ENCODE peak calls at places on chromosomes 12 and 14, in six cellular contexts. One of them, this sample, is unnamed.

GRCh38 chr14:103519837-103520212 is 2.8 kb downstream of the CKB start:
- DNase-seq in mucosa of descending colon: peak; percentile 59
- DNase-seq in breast epithelium: no peak
- DNase-seq in B cell: no peak
- DNase-seq in RWPE1: no peak
- DNase-seq in gastrocnemius medialis: no peak
- DNase-seq in this sample: no peak

GRCh38 chr14:103393687-103394626 is 8.7 kb downstream of the MARK3 start:
- DNase-seq in gastrocnemius medialis: no peak
- DNase-seq in mucosa of descending colon: no peak
- DNase-seq in breast epithelium: no peak
- DNase-seq in B cell: no peak
- DNase-seq in RWPE1: no peak
- DNase-seq in this sample: peak; percentile 42

GRCh38 chr12:27822076-27822712 is 42.2 kb upstream of the MANSC4 start:
- DNase-seq in breast epithelium: no peak
- DNase-seq in RWPE1: peak; percentile 89
- DNase-seq in gastrocnemius medialis: no peak
- DNase-seq in mucosa of descending colon: no peak
- DNase-seq in B cell: no peak
- DNase-seq in this sample: peak; percentile 94

GRCh38 chr12:121238604-121239334 is 28.8 kb downstream of the P2RX4 start:
- DNase-seq in RWPE1: no peak
- DNase-seq in mucosa of descending colon: no peak
- DNase-seq in B cell: no peak
- DNase-seq in breast epithelium: no peak
- DNase-seq in gastrocnemius medialis: no peak
- DNase-seq in this sample: no peak

GRCh38 chr12:57223191-57224165 is 6.0 kb upstream of the SHMT2 start:
- DNase-seq in B cell: no peak
- DNase-seq in mucosa of descending colon: no peak
- DNase-seq in breast epithelium: no peak
- DNase-seq in RWPE1: no peak
- DNase-seq in gastrocnemius medialis: no peak
- DNase-seq in this sample: no peak

GRCh38 chr12:1917172-1918070 is 1.0 kb downstream of the CACNA2D4 start:
- DNase-seq in B cell: peak; percentile 69
- DNase-seq in mucosa of descending colon: no peak
- DNase-seq in gastrocnemius medialis: no peak
- DNase-seq in breast epithelium: no peak
- DNase-seq in RWPE1: no peak
- DNase-seq in this sample: no peak

GRCh38 chr14:74704656-74705055 is 8.2 kb downstream of the AREL1 start:
- DNase-seq in mucosa of descending colon: no peak
- DNase-seq in gastrocnemius medialis: no peak
- DNase-seq in breast epithelium: no peak
- DNase-seq in RWPE1: no peak
- DNase-seq in B cell: no peak
- DNase-seq in this sample: no peak

GRCh38 chr12:131605304-131605829 is 105.5 kb upstream of the SFSWAP start:
- DNase-seq in mucosa of descending colon: no peak
- DNase-seq in gastrocnemius medialis: no peak
- DNase-seq in B cell: no peak
- DNase-seq in breast epithelium: no peak
- DNase-seq in RWPE1: no peak
- DNase-seq in this sample: no peak

GRCh38 chr12:126389215-126389841 is 1324.1 kb downstream of the AACS start:
- DNase-seq in breast epithelium: no peak
- DNase-seq in mucosa of descending colon: no peak
- DNase-seq in B cell: no peak
- DNase-seq in gastrocnemius medialis: no peak
- DNase-seq in RWPE1: peak; percentile 17
- DNase-seq in this sample: peak; percentile 82

GRCh38 chr12:68483592-68484373 is 126.9 kb upstream of the RAP1B start:
- DNase-seq in gastrocnemius medialis: no peak
- DNase-seq in RWPE1: peak; percentile 11
- DNase-seq in breast epithelium: no peak
- DNase-seq in B cell: no peak
- DNase-seq in mucosa of descending colon: no peak
- DNase-seq in this sample: peak; percentile 12

GRCh38 chr12:112167728-112168525 is 42.6 kb downstream of the TRAFD1 start:
- DNase-seq in B cell: no peak
- DNase-seq in mucosa of descending colon: no peak
- DNase-seq in breast epithelium: peak; percentile 38
- DNase-seq in RWPE1: no peak
- DNase-seq in gastrocnemius medialis: no peak
- DNase-seq in this sample: no peak

GRCh38 chr12:72077111-72077820 is 138.6 kb downstream of the TPH2 start:
- DNase-seq in breast epithelium: no peak
- DNase-seq in RWPE1: no peak
- DNase-seq in B cell: no peak
- DNase-seq in mucosa of descending colon: no peak
- DNase-seq in gastrocnemius medialis: no peak
- DNase-seq in this sample: no peak

GRCh38 chr14:37565550-37565949 is 29.5 kb downstream of the FOXA1 start:
- DNase-seq in breast epithelium: no peak
- DNase-seq in gastrocnemius medialis: no peak
- DNase-seq in B cell: no peak
- DNase-seq in RWPE1: no peak
- DNase-seq in mucosa of descending colon: no peak
- DNase-seq in this sample: no peak

GRCh38 chr12:13198921-13199320 is 2.4 kb downstream of the EMP1 start:
- DNase-seq in RWPE1: no peak
- DNase-seq in B cell: no peak
- DNase-seq in mucosa of descending colon: no peak
- DNase-seq in gastrocnemius medialis: no peak
- DNase-seq in breast epithelium: no peak
- DNase-seq in this sample: no peak

GRCh38 chr12:112905451-112906089 is 1.2 kb upstream of the OAS1 start:
- DNase-seq in breast epithelium: no peak
- DNase-seq in RWPE1: peak; percentile 37
- DNase-seq in B cell: no peak
- DNase-seq in gastrocnemius medialis: no peak
- DNase-seq in mucosa of descending colon: no peak
- DNase-seq in this sample: no peak

GRCh38 chr12:87960557-87960956 is 68.6 kb downstream of the C12orf50 start:
- DNase-seq in gastrocnemius medialis: no peak
- DNase-seq in breast epithelium: no peak
- DNase-seq in RWPE1: no peak
- DNase-seq in B cell: no peak
- DNase-seq in mucosa of descending colon: no peak
- DNase-seq in this sample: no peak

GRCh38 chr14:24436355-24437019 is 6.1 kb downstream of the SDR39U1 start:
- DNase-seq in RWPE1: peak; percentile 73
- DNase-seq in breast epithelium: no peak
- DNase-seq in B cell: peak; percentile 60
- DNase-seq in gastrocnemius medialis: no peak
- DNase-seq in mucosa of descending colon: no peak
- DNase-seq in this sample: peak; percentile 51

GRCh38 chr12:112179936-112180335 is 54.6 kb downstream of the TRAFD1 start:
- DNase-seq in RWPE1: no peak
- DNase-seq in B cell: no peak
- DNase-seq in breast epithelium: peak; percentile 33
- DNase-seq in gastrocnemius medialis: no peak
- DNase-seq in mucosa of descending colon: no peak
- DNase-seq in this sample: no peak

GRCh38 chr14:103155013-103155412 is 31.8 kb downstream of the TNFAIP2 start:
- DNase-seq in gastrocnemius medialis: peak; percentile 89
- DNase-seq in B cell: no peak
- DNase-seq in RWPE1: peak; percentile 84
- DNase-seq in breast epithelium: no peak
- DNase-seq in mucosa of descending colon: no peak
- DNase-seq in this sample: no peak

GRCh38 chr12:30836656-30837445 is 82.1 kb upstream of the CAPRIN2 start:
- DNase-seq in breast epithelium: no peak
- DNase-seq in B cell: no peak
- DNase-seq in mucosa of descending colon: no peak
- DNase-seq in RWPE1: no peak
- DNase-seq in gastrocnemius medialis: no peak
- DNase-seq in this sample: no peak

GRCh38 chr14:94113490-94113889 is 3.0 kb downstream of the IFI27 start:
- DNase-seq in B cell: no peak
- DNase-seq in gastrocnemius medialis: no peak
- DNase-seq in RWPE1: no peak
- DNase-seq in mucosa of descending colon: peak; percentile 70
- DNase-seq in breast epithelium: no peak
- DNase-seq in this sample: peak; percentile 50

DNA sequence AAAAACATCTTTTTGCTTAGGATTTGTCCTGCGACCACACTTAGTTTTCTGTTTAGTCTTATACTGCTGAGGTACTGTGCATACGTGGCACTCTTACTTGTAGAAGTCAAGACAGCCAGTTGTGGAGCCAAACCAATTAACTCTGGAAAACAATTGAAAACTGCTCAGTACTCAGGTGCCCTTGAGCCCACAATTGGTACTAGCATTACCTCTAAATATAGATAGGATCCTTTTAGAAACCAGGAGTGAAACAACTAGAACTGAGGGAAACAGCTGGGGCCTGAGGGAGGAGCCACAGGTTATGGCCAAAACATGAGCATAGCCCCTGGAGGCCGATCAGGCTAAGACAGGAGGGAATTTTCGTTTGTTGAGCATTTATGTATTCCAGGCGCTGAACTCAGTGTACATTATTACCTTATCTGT is 2.5 kb downstream of the SPATS2 start:
- DNase-seq in RWPE1: no peak
- DNase-seq in B cell: peak; percentile 59
- DNase-seq in gastrocnemius medialis: peak; percentile 28
- DNase-seq in breast epithelium: no peak
- DNase-seq in mucosa of descending colon: no peak
- DNase-seq in this sample: peak; percentile 25
- TF ChIP-seq CTCF in RWPE1: peak; percentile 21
- TF ChIP-seq CTCF in B cell: peak; percentile 47
- TF ChIP-seq CTCF in gastrocnemius medialis: peak; percentile 32
- TF ChIP-seq CTCF in breast epithelium: peak; percentile 16
- TF ChIP-seq CTCF in mucosa of descending colon: no peak
- TF ChIP-seq CTCF in this sample: peak; percentile 40

DNA sequence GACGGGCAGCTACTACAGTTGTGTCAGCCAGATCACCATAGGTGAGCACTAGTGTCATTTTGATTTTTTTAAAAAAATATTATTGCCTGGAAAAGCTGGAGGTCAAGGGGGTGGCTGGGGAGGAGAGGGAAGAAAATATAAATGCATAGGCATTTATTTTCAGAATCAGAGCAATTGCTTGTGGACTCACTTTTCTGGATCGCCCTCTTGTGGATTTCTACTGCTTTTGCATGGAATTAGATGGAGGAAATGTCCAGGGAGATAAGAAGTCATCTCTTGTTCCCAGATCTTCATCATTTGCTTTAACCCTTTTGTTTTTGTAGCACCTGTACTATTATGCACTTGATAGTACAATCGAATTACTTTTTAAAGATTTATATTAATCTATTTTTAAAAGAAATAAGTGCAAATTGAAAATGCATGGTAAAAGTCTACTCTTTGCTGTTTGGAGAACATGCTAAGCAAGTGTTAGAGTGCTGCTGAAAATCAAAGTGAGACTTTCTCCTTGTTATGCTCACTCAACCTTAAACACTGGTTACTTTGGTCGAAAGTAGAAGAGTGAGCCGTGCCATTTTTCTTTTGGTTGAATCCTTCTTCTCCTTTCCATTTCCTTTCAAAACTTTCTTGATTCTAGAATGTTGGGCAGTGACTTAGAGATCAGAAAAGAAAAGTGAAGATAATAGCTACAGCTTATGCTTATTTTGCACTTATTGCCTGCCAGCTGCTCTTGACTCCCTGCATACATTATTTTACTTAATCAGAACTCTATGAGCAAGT is 60.6 kb upstream of the ANO4 start:
- DNase-seq in B cell: no peak
- DNase-seq in RWPE1: no peak
- DNase-seq in gastrocnemius medialis: no peak
- DNase-seq in mucosa of descending colon: no peak
- DNase-seq in breast epithelium: no peak
- DNase-seq in this sample: no peak
- TF ChIP-seq CTCF in B cell: no peak
- TF ChIP-seq CTCF in RWPE1: peak; percentile 63
- TF ChIP-seq CTCF in gastrocnemius medialis: no peak
- TF ChIP-seq CTCF in mucosa of descending colon: no peak
- TF ChIP-seq CTCF in breast epithelium: peak; percentile 15
- TF ChIP-seq CTCF in this sample: peak; percentile 69

DNA sequence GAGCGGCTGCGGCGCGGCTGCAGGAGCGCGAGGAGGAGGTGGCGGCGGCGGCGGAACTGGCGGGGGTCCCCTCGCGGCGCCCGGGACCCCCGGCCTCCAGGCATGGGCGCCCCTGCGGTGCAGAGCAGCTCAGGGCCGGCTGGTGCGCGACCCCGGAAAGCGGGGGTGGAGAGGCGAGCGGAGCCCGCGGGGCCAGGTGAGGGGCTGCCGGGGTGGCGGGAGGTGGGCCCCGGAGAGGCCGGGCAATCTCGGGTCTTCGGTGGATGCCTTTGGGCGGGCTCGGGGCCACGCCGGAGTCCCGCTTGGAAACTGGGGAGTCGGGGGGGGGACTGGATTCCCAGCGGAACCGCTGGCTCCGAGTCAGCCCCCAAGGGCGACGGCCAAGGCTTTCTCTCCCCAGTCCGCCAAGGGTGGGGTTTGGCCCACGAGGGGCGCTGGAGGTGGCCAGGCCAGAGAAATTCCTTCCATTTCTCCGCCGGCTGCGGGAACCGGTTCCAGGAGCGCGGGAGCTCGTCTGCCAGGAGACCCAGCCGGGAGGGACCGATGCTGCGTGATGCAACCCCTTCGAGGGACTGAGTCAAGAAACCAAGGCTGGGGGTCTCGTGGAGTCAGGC is 13.9 kb upstream of the NR4A1 start:
- DNase-seq in breast epithelium: peak; percentile 75
- DNase-seq in RWPE1: no peak
- DNase-seq in B cell: no peak
- DNase-seq in mucosa of descending colon: no peak
- DNase-seq in gastrocnemius medialis: no peak
- DNase-seq in this sample: peak; percentile 51
- TF ChIP-seq CTCF in breast epithelium: no peak
- TF ChIP-seq CTCF in RWPE1: no peak
- TF ChIP-seq CTCF in B cell: no peak
- TF ChIP-seq CTCF in mucosa of descending colon: no peak
- TF ChIP-seq CTCF in gastrocnemius medialis: no peak
- TF ChIP-seq CTCF in this sample: no peak

DNA sequence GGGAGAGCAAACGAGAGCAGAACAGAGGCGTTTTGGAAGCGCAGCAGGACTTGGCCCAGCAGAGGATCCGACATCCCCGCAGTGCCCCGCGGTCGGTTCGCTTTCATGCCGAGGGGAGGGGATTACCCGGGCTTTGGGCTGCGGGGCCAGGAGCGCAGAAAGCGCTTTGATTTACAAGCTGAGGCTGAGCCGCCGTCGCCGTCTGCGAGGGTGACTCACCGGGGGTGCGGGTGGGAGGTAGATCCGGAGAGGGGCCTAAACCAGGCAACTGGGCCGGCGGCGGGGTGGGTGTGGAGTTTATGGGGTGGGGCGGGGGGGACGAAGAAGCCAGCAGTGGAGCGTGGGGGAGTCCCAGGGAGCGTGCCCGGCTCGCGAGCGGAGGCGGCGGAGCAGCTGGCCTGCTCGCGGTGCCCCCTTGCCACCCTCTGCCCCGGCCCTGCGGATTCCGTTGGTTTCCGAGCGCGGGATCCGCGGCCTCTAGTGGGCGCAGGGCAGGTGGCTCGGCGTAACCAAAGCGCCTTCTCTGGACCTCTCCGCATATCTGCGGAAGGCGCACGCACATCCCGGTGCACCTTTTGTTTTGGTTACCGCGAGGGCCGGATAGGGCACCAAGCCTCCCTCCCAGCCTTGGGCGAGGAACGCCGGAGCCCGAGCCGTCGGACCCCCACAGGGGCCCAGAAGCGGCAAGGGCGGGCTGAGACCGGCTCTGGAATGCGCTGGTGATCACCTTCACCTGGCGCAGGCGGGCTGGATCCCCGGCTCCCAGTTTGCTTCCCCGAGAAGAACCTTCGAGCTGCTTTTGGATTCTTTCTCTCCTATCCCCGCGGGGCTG is 2.6 kb downstream of the SIX4 start:
- DNase-seq in B cell: peak; percentile 73
- DNase-seq in gastrocnemius medialis: peak; percentile 31
- DNase-seq in mucosa of descending colon: peak; percentile 50
- DNase-seq in breast epithelium: no peak
- DNase-seq in RWPE1: peak; percentile 59
- DNase-seq in this sample: peak; percentile 71
- TF ChIP-seq CTCF in B cell: peak; percentile 33
- TF ChIP-seq CTCF in gastrocnemius medialis: peak; percentile 30
- TF ChIP-seq CTCF in mucosa of descending colon: no peak
- TF ChIP-seq CTCF in breast epithelium: no peak
- TF ChIP-seq CTCF in RWPE1: peak; percentile 64
- TF ChIP-seq CTCF in this sample: no peak